ENCODE peak calls at places on chromosomes 7 and 10, in seven cellular contexts. One of them, this sample, is unnamed.

GRCh38 chr7:16562456-16563220 is 36.0 kb downstream of the LRRC72 start:
- DNase-seq in left ventricle myocardium inferior: no peak
- DNase-seq in small intestine: no peak
- DNase-seq in cardiac fibroblast: no peak
- DNase-seq in NT2/D1: no peak
- DNase-seq in naive thymus-derived CD4-positive, alpha-beta T cell: no peak
- DNase-seq in GM23248: no peak
- DNase-seq in this sample: no peak

GRCh38 chr7:50341709-50342108 is 37.2 kb downstream of the IKZF1 start:
- DNase-seq in small intestine: peak
- DNase-seq in NT2/D1: no peak
- DNase-seq in naive thymus-derived CD4-positive, alpha-beta T cell: peak
- DNase-seq in left ventricle myocardium inferior: no peak
- DNase-seq in GM23248: no peak
- DNase-seq in cardiac fibroblast: no peak
- DNase-seq in this sample: no peak

GRCh38 chr10:63114031-63114814 is 18.9 kb upstream of the NRBF2 start:
- DNase-seq in left ventricle myocardium inferior: peak
- DNase-seq in GM23248: peak
- DNase-seq in naive thymus-derived CD4-positive, alpha-beta T cell: no peak
- DNase-seq in small intestine: no peak
- DNase-seq in NT2/D1: no peak
- DNase-seq in cardiac fibroblast: peak
- DNase-seq in this sample: peak

GRCh38 chr10:67282871-67283270 is 357.0 kb downstream of the LRRTM3 start:
- DNase-seq in naive thymus-derived CD4-positive, alpha-beta T cell: no peak
- DNase-seq in left ventricle myocardium inferior: no peak
- DNase-seq in small intestine: no peak
- DNase-seq in cardiac fibroblast: no peak
- DNase-seq in GM23248: no peak
- DNase-seq in NT2/D1: no peak
- DNase-seq in this sample: no peak

GRCh38 chr7:124420367-124420766 is 345.2 kb downstream of the GPR37 start:
- DNase-seq in GM23248: no peak
- DNase-seq in naive thymus-derived CD4-positive, alpha-beta T cell: no peak
- DNase-seq in left ventricle myocardium inferior: no peak
- DNase-seq in cardiac fibroblast: no peak
- DNase-seq in small intestine: no peak
- DNase-seq in NT2/D1: no peak
- DNase-seq in this sample: no peak

GRCh38 chr7:18265611-18266281 is 229.8 kb upstream of the HDAC9 start:
- DNase-seq in GM23248: peak
- DNase-seq in left ventricle myocardium inferior: no peak
- DNase-seq in cardiac fibroblast: no peak
- DNase-seq in small intestine: no peak
- DNase-seq in NT2/D1: no peak
- DNase-seq in naive thymus-derived CD4-positive, alpha-beta T cell: no peak
- DNase-seq in this sample: no peak

GRCh38 chr10:17219024-17219423 is 9.0 kb upstream of the VIM start:
- DNase-seq in small intestine: no peak
- DNase-seq in cardiac fibroblast: peak
- DNase-seq in naive thymus-derived CD4-positive, alpha-beta T cell: no peak
- DNase-seq in GM23248: peak
- DNase-seq in NT2/D1: no peak
- DNase-seq in left ventricle myocardium inferior: no peak
- DNase-seq in this sample: no peak

GRCh38 chr7:122944682-122945303 is 50.7 kb downstream of the TAS2R16 start:
- DNase-seq in cardiac fibroblast: no peak
- DNase-seq in naive thymus-derived CD4-positive, alpha-beta T cell: no peak
- DNase-seq in left ventricle myocardium inferior: no peak
- DNase-seq in small intestine: no peak
- DNase-seq in NT2/D1: no peak
- DNase-seq in GM23248: no peak
- DNase-seq in this sample: no peak

GRCh38 chr7:117012284-117013174 is 59.2 kb downstream of the ST7 start:
- DNase-seq in naive thymus-derived CD4-positive, alpha-beta T cell: peak
- DNase-seq in GM23248: peak
- DNase-seq in small intestine: peak
- DNase-seq in NT2/D1: no peak
- DNase-seq in cardiac fibroblast: peak
- DNase-seq in left ventricle myocardium inferior: no peak
- DNase-seq in this sample: no peak

GRCh38 chr10:125102216-125102615 is 58.1 kb downstream of the CTBP2 start:
- DNase-seq in cardiac fibroblast: peak
- DNase-seq in small intestine: peak
- DNase-seq in left ventricle myocardium inferior: no peak
- DNase-seq in NT2/D1: no peak
- DNase-seq in GM23248: peak
- DNase-seq in naive thymus-derived CD4-positive, alpha-beta T cell: no peak
- DNase-seq in this sample: no peak

GRCh38 chr7:1737956-1738355 is 67.9 kb downstream of the ELFN1 start:
- DNase-seq in naive thymus-derived CD4-positive, alpha-beta T cell: no peak
- DNase-seq in GM23248: no peak
- DNase-seq in small intestine: no peak
- DNase-seq in left ventricle myocardium inferior: no peak
- DNase-seq in cardiac fibroblast: no peak
- DNase-seq in NT2/D1: no peak
- DNase-seq in this sample: no peak

GRCh38 chr10:104336829-104337526 is 1.3 kb downstream of the ITPRIP start:
- DNase-seq in naive thymus-derived CD4-positive, alpha-beta T cell: no peak
- DNase-seq in NT2/D1: no peak
- DNase-seq in small intestine: peak
- DNase-seq in cardiac fibroblast: peak
- DNase-seq in left ventricle myocardium inferior: no peak
- DNase-seq in GM23248: peak
- DNase-seq in this sample: no peak

GRCh38 chr10:88920198-88920597 is 32.4 kb downstream of the ACTA2 start:
- DNase-seq in GM23248: peak
- DNase-seq in naive thymus-derived CD4-positive, alpha-beta T cell: no peak
- DNase-seq in small intestine: no peak
- DNase-seq in NT2/D1: no peak
- DNase-seq in left ventricle myocardium inferior: no peak
- DNase-seq in cardiac fibroblast: peak
- DNase-seq in this sample: no peak

GRCh38 chr7:108368466-108368865 is 87.8 kb downstream of the NRCAM start:
- DNase-seq in NT2/D1: no peak
- DNase-seq in GM23248: peak
- DNase-seq in small intestine: no peak
- DNase-seq in left ventricle myocardium inferior: no peak
- DNase-seq in cardiac fibroblast: peak
- DNase-seq in naive thymus-derived CD4-positive, alpha-beta T cell: no peak
- DNase-seq in this sample: no peak

GRCh38 chr10:70602665-70603438 is at the start of gene PRF1:
- DNase-seq in NT2/D1: no peak
- DNase-seq in cardiac fibroblast: no peak
- DNase-seq in small intestine: peak
- DNase-seq in left ventricle myocardium inferior: no peak
- DNase-seq in naive thymus-derived CD4-positive, alpha-beta T cell: peak
- DNase-seq in GM23248: no peak
- DNase-seq in this sample: no peak

GRCh38 chr7:138773817-138774216 is 24.0 kb upstream of the TMEM213 start:
- DNase-seq in GM23248: no peak
- DNase-seq in left ventricle myocardium inferior: no peak
- DNase-seq in naive thymus-derived CD4-positive, alpha-beta T cell: no peak
- DNase-seq in NT2/D1: peak
- DNase-seq in small intestine: no peak
- DNase-seq in cardiac fibroblast: no peak
- DNase-seq in this sample: no peak

GRCh38 chr7:140674356-140674800 is 1.6 kb downstream of the ADCK2 start:
- DNase-seq in naive thymus-derived CD4-positive, alpha-beta T cell: no peak
- DNase-seq in cardiac fibroblast: no peak
- DNase-seq in GM23248: no peak
- DNase-seq in small intestine: peak
- DNase-seq in NT2/D1: no peak
- DNase-seq in left ventricle myocardium inferior: no peak
- DNase-seq in this sample: no peak

GRCh38 chr10:96439655-96440217 is 74.0 kb downstream of the TLL2 start:
- DNase-seq in naive thymus-derived CD4-positive, alpha-beta T cell: no peak
- DNase-seq in small intestine: no peak
- DNase-seq in left ventricle myocardium inferior: no peak
- DNase-seq in NT2/D1: no peak
- DNase-seq in cardiac fibroblast: no peak
- DNase-seq in GM23248: no peak
- DNase-seq in this sample: no peak

GRCh38 chr10:75105576-75106197 is 5.8 kb upstream of the SAMD8 start:
- DNase-seq in GM23248: no peak
- DNase-seq in NT2/D1: no peak
- DNase-seq in naive thymus-derived CD4-positive, alpha-beta T cell: no peak
- DNase-seq in small intestine: no peak
- DNase-seq in cardiac fibroblast: no peak
- DNase-seq in left ventricle myocardium inferior: no peak
- DNase-seq in this sample: no peak

GRCh38 chr7:46213154-46213537 is 292.1 kb upstream of the IGFBP3 start:
- DNase-seq in small intestine: no peak
- DNase-seq in NT2/D1: no peak
- DNase-seq in left ventricle myocardium inferior: no peak
- DNase-seq in cardiac fibroblast: no peak
- DNase-seq in naive thymus-derived CD4-positive, alpha-beta T cell: no peak
- DNase-seq in GM23248: no peak
- DNase-seq in this sample: no peak
- H3K4me3 ChIP-seq in small intestine: no peak
- H3K4me3 ChIP-seq in NT2/D1: no peak
- H3K4me3 ChIP-seq in left ventricle myocardium inferior: no peak
- H3K4me3 ChIP-seq in cardiac fibroblast: no peak
- H3K4me3 ChIP-seq in naive thymus-derived CD4-positive, alpha-beta T cell: no peak
- H3K4me3 ChIP-seq in GM23248: no peak
- H3K4me3 ChIP-seq in this sample: no peak

GRCh38 chr10:93541402-93542357 is 24.8 kb upstream of the FFAR4 start:
- DNase-seq in small intestine: peak
- DNase-seq in cardiac fibroblast: peak
- DNase-seq in left ventricle myocardium inferior: peak
- DNase-seq in NT2/D1: peak
- DNase-seq in naive thymus-derived CD4-positive, alpha-beta T cell: no peak
- DNase-seq in GM23248: peak
- DNase-seq in this sample: peak
- H3K4me3 ChIP-seq in small intestine: peak
- H3K4me3 ChIP-seq in cardiac fibroblast: peak
- H3K4me3 ChIP-seq in left ventricle myocardium inferior: peak
- H3K4me3 ChIP-seq in NT2/D1: no peak
- H3K4me3 ChIP-seq in naive thymus-derived CD4-positive, alpha-beta T cell: no peak
- H3K4me3 ChIP-seq in GM23248: peak
- H3K4me3 ChIP-seq in this sample: no peak

GRCh38 chr7:73330772-73331171 is 2.8 kb downstream of the FKBP6 start:
- DNase-seq in small intestine: no peak
- DNase-seq in GM23248: no peak
- DNase-seq in cardiac fibroblast: no peak
- DNase-seq in left ventricle myocardium inferior: no peak
- DNase-seq in NT2/D1: no peak
- DNase-seq in naive thymus-derived CD4-positive, alpha-beta T cell: no peak
- DNase-seq in this sample: no peak

GRCh38 chr7:73328696-73329095 is 735 bp downstream of the FKBP6 start:
- DNase-seq in left ventricle myocardium inferior: no peak
- DNase-seq in cardiac fibroblast: no peak
- DNase-seq in NT2/D1: no peak
- DNase-seq in small intestine: no peak
- DNase-seq in naive thymus-derived CD4-positive, alpha-beta T cell: no peak
- DNase-seq in GM23248: no peak
- DNase-seq in this sample: no peak

GRCh38 chr7:73332447-73332846 is 4.5 kb downstream of the FKBP6 start:
- DNase-seq in left ventricle myocardium inferior: no peak
- DNase-seq in GM23248: no peak
- DNase-seq in naive thymus-derived CD4-positive, alpha-beta T cell: no peak
- DNase-seq in NT2/D1: no peak
- DNase-seq in cardiac fibroblast: no peak
- DNase-seq in small intestine: no peak
- DNase-seq in this sample: no peak

DNA sequence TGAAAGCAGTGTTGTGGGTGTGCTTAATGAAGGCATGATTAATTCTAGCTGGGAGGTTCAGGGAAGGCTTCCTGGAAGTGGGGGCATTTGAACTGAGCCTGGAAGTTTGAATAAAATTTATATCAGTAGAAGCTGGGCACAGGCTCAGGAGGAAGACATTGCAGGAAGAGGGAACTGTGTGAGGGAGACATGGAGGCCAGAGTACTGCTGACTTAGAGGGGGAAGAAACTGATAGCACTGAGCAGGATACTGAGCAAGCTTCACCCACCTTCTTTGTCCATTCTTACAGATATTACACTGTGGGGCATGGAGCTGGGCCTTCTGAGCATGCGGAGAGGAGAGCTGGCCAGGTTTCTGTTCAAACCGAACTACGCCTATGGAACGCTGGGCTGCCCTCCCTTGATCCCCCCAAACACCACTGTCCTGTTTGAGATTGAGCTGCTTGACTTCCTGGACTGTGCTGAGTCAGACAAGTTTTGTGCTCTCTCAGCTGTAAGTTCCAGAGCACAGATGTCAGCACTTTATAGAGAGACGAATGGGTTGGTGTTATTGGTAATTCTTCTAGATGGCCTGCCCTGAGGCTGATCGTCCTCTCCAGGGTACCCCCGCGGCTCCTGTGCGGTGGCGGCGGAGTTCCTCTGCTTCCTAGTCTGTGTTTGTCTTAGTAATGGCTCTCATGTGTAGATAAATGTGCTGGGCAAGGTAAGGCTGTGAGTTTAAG is 2.1 kb downstream of the FKBP6 start:
- DNase-seq in naive thymus-derived CD4-positive, alpha-beta T cell: no peak
- DNase-seq in NT2/D1: no peak
- DNase-seq in GM23248: peak
- DNase-seq in cardiac fibroblast: peak
- DNase-seq in small intestine: peak
- DNase-seq in left ventricle myocardium inferior: no peak
- DNase-seq in this sample: no peak
- H3K4me3 ChIP-seq in naive thymus-derived CD4-positive, alpha-beta T cell: no peak
- H3K4me3 ChIP-seq in NT2/D1: no peak
- H3K4me3 ChIP-seq in GM23248: no peak
- H3K4me3 ChIP-seq in cardiac fibroblast: no peak
- H3K4me3 ChIP-seq in small intestine: no peak
- H3K4me3 ChIP-seq in left ventricle myocardium inferior: no peak
- H3K4me3 ChIP-seq in this sample: no peak

GRCh38 chr10:132107211-132107946 is 41.6 kb downstream of the JAKMIP3 start:
- DNase-seq in cardiac fibroblast: no peak
- DNase-seq in small intestine: no peak
- DNase-seq in NT2/D1: no peak
- DNase-seq in GM23248: no peak
- DNase-seq in left ventricle myocardium inferior: no peak
- DNase-seq in naive thymus-derived CD4-positive, alpha-beta T cell: no peak
- DNase-seq in this sample: no peak
- H3K4me3 ChIP-seq in cardiac fibroblast: no peak
- H3K4me3 ChIP-seq in small intestine: no peak
- H3K4me3 ChIP-seq in NT2/D1: no peak
- H3K4me3 ChIP-seq in GM23248: no peak
- H3K4me3 ChIP-seq in left ventricle myocardium inferior: no peak
- H3K4me3 ChIP-seq in naive thymus-derived CD4-positive, alpha-beta T cell: no peak
- H3K4me3 ChIP-seq in this sample: no peak

DNA sequence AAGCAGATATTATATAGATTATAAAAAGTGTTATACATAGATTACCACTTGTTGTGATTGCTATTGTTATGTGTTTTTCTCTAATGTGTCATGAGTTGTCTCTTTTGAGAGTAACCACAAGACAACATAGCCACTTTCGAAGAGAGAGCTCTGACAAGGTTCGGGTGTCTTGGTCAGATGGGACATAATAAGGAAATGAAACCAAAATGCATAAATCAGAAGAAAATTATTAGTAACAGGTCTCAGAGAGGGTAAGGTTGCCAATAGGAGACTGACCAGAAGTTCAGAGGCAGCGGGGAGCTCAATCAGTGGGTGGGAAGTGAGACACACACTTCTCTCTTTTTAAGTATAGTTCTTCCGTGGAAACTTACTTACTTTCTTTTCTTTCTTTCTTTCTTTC is 639.2 kb upstream of the POT1 start:
- DNase-seq in GM23248: no peak
- DNase-seq in left ventricle myocardium inferior: no peak
- DNase-seq in small intestine: no peak
- DNase-seq in NT2/D1: no peak
- DNase-seq in naive thymus-derived CD4-positive, alpha-beta T cell: no peak
- DNase-seq in cardiac fibroblast: no peak
- DNase-seq in this sample: no peak
- H3K4me3 ChIP-seq in GM23248: no peak
- H3K4me3 ChIP-seq in left ventricle myocardium inferior: no peak
- H3K4me3 ChIP-seq in small intestine: no peak
- H3K4me3 ChIP-seq in NT2/D1: no peak
- H3K4me3 ChIP-seq in naive thymus-derived CD4-positive, alpha-beta T cell: no peak
- H3K4me3 ChIP-seq in cardiac fibroblast: no peak
- H3K4me3 ChIP-seq in this sample: no peak